ENCODE peak calls at places on chromosomes 4 and X, in nine cellular contexts. One of them, this sample, is unnamed.

GRCh38 chr4:182306792-182307507 is 63.7 kb downstream of the TENM3 start:
- DNase-seq in DND-41: no peak
- DNase-seq in tibial artery: no peak
- DNase-seq in lower lobe of right lung: no peak
- DNase-seq in esophagus squamous epithelium: no peak
- DNase-seq in mammary epithelial cell: peak; percentile 67
- DNase-seq in A549: no peak
- DNase-seq in colonic mucosa: no peak
- DNase-seq in stomach: no peak
- DNase-seq in this sample: no peak

GRCh38 chr4:170030121-170030520 is 3.9 kb upstream of the MFAP3L start:
- DNase-seq in DND-41: no peak
- DNase-seq in tibial artery: no peak
- DNase-seq in lower lobe of right lung: no peak
- DNase-seq in esophagus squamous epithelium: no peak
- DNase-seq in mammary epithelial cell: peak; percentile 42
- DNase-seq in A549: no peak
- DNase-seq in colonic mucosa: no peak
- DNase-seq in stomach: no peak
- DNase-seq in this sample: no peak

GRCh38 chrX:81120270-81120935 is 81.3 kb downstream of the HMGN5 start:
- DNase-seq in DND-41: no peak
- DNase-seq in tibial artery: no peak
- DNase-seq in lower lobe of right lung: no peak
- DNase-seq in esophagus squamous epithelium: no peak
- DNase-seq in mammary epithelial cell: no peak
- DNase-seq in A549: no peak
- DNase-seq in colonic mucosa: peak; percentile 20
- DNase-seq in stomach: no peak
- DNase-seq in this sample: no peak

GRCh38 chr4:35934370-35934981 is 309.8 kb downstream of the ARAP2 start:
- DNase-seq in DND-41: no peak
- DNase-seq in tibial artery: no peak
- DNase-seq in lower lobe of right lung: no peak
- DNase-seq in esophagus squamous epithelium: no peak
- DNase-seq in mammary epithelial cell: peak; percentile 4
- DNase-seq in A549: no peak
- DNase-seq in colonic mucosa: no peak
- DNase-seq in stomach: no peak
- DNase-seq in this sample: no peak

GRCh38 chr4:5395781-5396180 is 312.6 kb downstream of the EVC2 start:
- DNase-seq in DND-41: no peak
- DNase-seq in tibial artery: no peak
- DNase-seq in lower lobe of right lung: no peak
- DNase-seq in esophagus squamous epithelium: no peak
- DNase-seq in mammary epithelial cell: no peak
- DNase-seq in A549: no peak
- DNase-seq in colonic mucosa: no peak
- DNase-seq in stomach: no peak
- DNase-seq in this sample: no peak

GRCh38 chr4:174217273-174218126 is 66.0 kb downstream of the FBXO8 start:
- DNase-seq in DND-41: no peak
- DNase-seq in tibial artery: no peak
- DNase-seq in lower lobe of right lung: no peak
- DNase-seq in esophagus squamous epithelium: no peak
- DNase-seq in mammary epithelial cell: peak; percentile 17
- DNase-seq in A549: no peak
- DNase-seq in colonic mucosa: no peak
- DNase-seq in stomach: no peak
- DNase-seq in this sample: peak; percentile 21

GRCh38 chr4:189265515-189265914 is 675.2 kb upstream of the FRG1 start:
- DNase-seq in DND-41: no peak
- DNase-seq in tibial artery: no peak
- DNase-seq in lower lobe of right lung: no peak
- DNase-seq in esophagus squamous epithelium: no peak
- DNase-seq in mammary epithelial cell: no peak
- DNase-seq in A549: no peak
- DNase-seq in colonic mucosa: no peak
- DNase-seq in stomach: no peak
- DNase-seq in this sample: no peak

GRCh38 chrX:39755152-39756032 is 342.4 kb downstream of the BCOR start:
- DNase-seq in DND-41: no peak
- DNase-seq in tibial artery: peak; percentile 88
- DNase-seq in lower lobe of right lung: peak; percentile 63
- DNase-seq in esophagus squamous epithelium: no peak
- DNase-seq in mammary epithelial cell: peak; percentile 89
- DNase-seq in A549: peak; percentile 81
- DNase-seq in colonic mucosa: peak; percentile 83
- DNase-seq in stomach: peak; percentile 78
- DNase-seq in this sample: no peak

GRCh38 chr4:78057135-78057599 is at the start of gene FRAS1:
- DNase-seq in DND-41: peak; percentile 9
- DNase-seq in tibial artery: no peak
- DNase-seq in lower lobe of right lung: peak; percentile 45
- DNase-seq in esophagus squamous epithelium: no peak
- DNase-seq in mammary epithelial cell: peak; percentile 27
- DNase-seq in A549: peak; percentile 17
- DNase-seq in colonic mucosa: peak; percentile 47
- DNase-seq in stomach: no peak
- DNase-seq in this sample: peak; percentile 57

GRCh38 chrX:122046226-122046625 is 998.8 kb downstream of the GLUD2 start:
- DNase-seq in DND-41: no peak
- DNase-seq in tibial artery: no peak
- DNase-seq in lower lobe of right lung: no peak
- DNase-seq in esophagus squamous epithelium: no peak
- DNase-seq in mammary epithelial cell: peak; percentile 6
- DNase-seq in A549: no peak
- DNase-seq in colonic mucosa: no peak
- DNase-seq in stomach: no peak
- DNase-seq in this sample: no peak

GRCh38 chr4:83149885-83150562 is 35.5 kb upstream of the PLAC8 start:
- DNase-seq in DND-41: no peak
- DNase-seq in tibial artery: no peak
- DNase-seq in lower lobe of right lung: no peak
- DNase-seq in esophagus squamous epithelium: no peak
- DNase-seq in mammary epithelial cell: no peak
- DNase-seq in A549: no peak
- DNase-seq in colonic mucosa: no peak
- DNase-seq in stomach: no peak
- DNase-seq in this sample: no peak

GRCh38 chr4:25658777-25659176 is 3.1 kb downstream of the SLC34A2 start:
- DNase-seq in DND-41: no peak
- DNase-seq in tibial artery: no peak
- DNase-seq in lower lobe of right lung: no peak
- DNase-seq in esophagus squamous epithelium: no peak
- DNase-seq in mammary epithelial cell: no peak
- DNase-seq in A549: no peak
- DNase-seq in colonic mucosa: no peak
- DNase-seq in stomach: no peak
- DNase-seq in this sample: no peak
- H3K4me3 ChIP-seq in DND-41: no peak overlapping the region
- H3K4me3 ChIP-seq in tibial artery: no peak overlapping the region
- H3K4me3 ChIP-seq in lower lobe of right lung: peak overlapping the region; percentile 57
- H3K4me3 ChIP-seq in esophagus squamous epithelium: no peak overlapping the region
- H3K4me3 ChIP-seq in mammary epithelial cell: no peak overlapping the region
- H3K4me3 ChIP-seq in A549: no peak overlapping the region
- H3K4me3 ChIP-seq in colonic mucosa: no peak overlapping the region
- H3K4me3 ChIP-seq in stomach: no peak overlapping the region
- H3K4me3 ChIP-seq in this sample: no peak overlapping the region

DNA sequence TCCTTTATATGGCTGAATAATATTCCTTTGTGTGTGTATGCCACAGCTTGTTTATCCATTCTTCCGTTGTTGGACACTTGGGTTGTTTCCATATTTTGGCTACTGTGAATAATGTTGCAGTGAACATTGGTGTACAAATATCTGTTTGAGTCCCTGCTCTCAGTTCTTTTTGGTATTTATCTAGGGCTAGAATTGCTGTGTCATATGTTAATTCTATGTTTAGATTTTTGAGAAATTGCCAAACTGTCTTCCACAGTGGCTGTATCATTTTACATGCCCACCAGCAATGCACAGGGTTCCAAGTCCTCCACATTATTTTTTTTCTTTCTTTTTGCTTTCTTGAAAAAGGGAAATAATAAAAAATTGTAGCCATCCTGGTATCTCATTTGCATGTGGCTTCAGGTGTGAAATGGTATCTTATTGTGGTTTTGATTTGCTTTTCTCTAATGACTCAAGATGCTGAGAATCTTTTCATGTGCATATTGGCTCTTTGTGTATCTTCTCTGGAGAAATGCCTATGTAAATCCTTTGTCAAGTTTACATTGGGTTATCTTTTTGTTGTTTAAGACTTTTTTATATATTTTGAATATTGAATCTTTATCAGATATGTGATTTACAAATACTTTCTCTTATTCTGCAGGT is 129.7 kb downstream of the RAPGEF2 start:
- DNase-seq in DND-41: no peak
- DNase-seq in tibial artery: no peak
- DNase-seq in lower lobe of right lung: no peak
- DNase-seq in esophagus squamous epithelium: no peak
- DNase-seq in mammary epithelial cell: no peak
- DNase-seq in A549: no peak
- DNase-seq in colonic mucosa: no peak
- DNase-seq in stomach: no peak
- DNase-seq in this sample: no peak
- H3K27ac ChIP-seq in DND-41: no peak overlapping the region
- H3K27ac ChIP-seq in tibial artery: no peak overlapping the region
- H3K27ac ChIP-seq in lower lobe of right lung: no peak overlapping the region
- H3K27ac ChIP-seq in esophagus squamous epithelium: no peak overlapping the region
- H3K27ac ChIP-seq in mammary epithelial cell: no peak overlapping the region
- H3K27ac ChIP-seq in A549: no peak overlapping the region
- H3K27ac ChIP-seq in colonic mucosa: no peak overlapping the region
- H3K27ac ChIP-seq in stomach: no peak overlapping the region
- H3K27ac ChIP-seq in this sample: no peak overlapping the region

DNA sequence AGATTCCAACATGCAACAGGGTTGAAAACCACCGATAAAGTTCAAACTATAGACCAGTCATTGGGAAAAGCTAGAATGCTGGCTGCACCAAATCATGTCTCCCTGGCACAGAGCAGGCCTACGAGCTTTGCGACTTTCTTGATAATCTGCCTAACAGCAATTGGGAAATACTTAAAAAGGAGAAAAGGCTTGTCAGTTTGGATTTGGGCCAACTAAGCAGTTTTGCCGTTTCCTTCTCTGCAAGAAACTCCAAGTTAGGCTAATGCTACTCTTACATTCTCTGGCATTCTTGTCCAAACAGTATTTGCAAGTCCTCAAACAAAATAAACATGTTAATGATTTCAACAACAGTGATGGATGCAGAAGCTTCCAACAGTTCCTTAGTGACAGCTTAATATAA is 87.9 kb downstream of the PDK3 start:
- DNase-seq in DND-41: no peak
- DNase-seq in tibial artery: peak; percentile 22
- DNase-seq in lower lobe of right lung: no peak
- DNase-seq in esophagus squamous epithelium: no peak
- DNase-seq in mammary epithelial cell: no peak
- DNase-seq in A549: no peak
- DNase-seq in colonic mucosa: no peak
- DNase-seq in stomach: no peak
- DNase-seq in this sample: no peak
- H3K4me1 ChIP-seq in DND-41: no peaks in the 10 kb centered on the region
- H3K4me1 ChIP-seq in tibial artery: no peaks in the 10 kb centered on the region
- H3K4me1 ChIP-seq in lower lobe of right lung: no peaks in the 10 kb centered on the region
- H3K4me1 ChIP-seq in esophagus squamous epithelium: peaks cover 3% of the 10 kb centered on the region
- H3K4me1 ChIP-seq in mammary epithelial cell: no peaks in the 10 kb centered on the region
- H3K4me1 ChIP-seq in A549: no peaks in the 10 kb centered on the region
- H3K4me1 ChIP-seq in colonic mucosa: no peaks in the 10 kb centered on the region
- H3K4me1 ChIP-seq in stomach: no peaks in the 10 kb centered on the region
- H3K4me1 ChIP-seq in this sample: no peaks in the 10 kb centered on the region

GRCh38 chr4:16289872-16290554 is 63.7 kb upstream of the TAPT1 start:
- DNase-seq in DND-41: no peak
- DNase-seq in tibial artery: no peak
- DNase-seq in lower lobe of right lung: no peak
- DNase-seq in esophagus squamous epithelium: no peak
- DNase-seq in mammary epithelial cell: no peak
- DNase-seq in A549: peak; percentile 9
- DNase-seq in colonic mucosa: no peak
- DNase-seq in stomach: no peak
- DNase-seq in this sample: no peak
- H3K4me3 ChIP-seq in DND-41: no peak overlapping the region
- H3K4me3 ChIP-seq in tibial artery: no peak overlapping the region
- H3K4me3 ChIP-seq in lower lobe of right lung: no peak overlapping the region
- H3K4me3 ChIP-seq in esophagus squamous epithelium: no peak overlapping the region
- H3K4me3 ChIP-seq in mammary epithelial cell: no peak overlapping the region
- H3K4me3 ChIP-seq in A549: no peak overlapping the region
- H3K4me3 ChIP-seq in colonic mucosa: no peak overlapping the region
- H3K4me3 ChIP-seq in stomach: no peak overlapping the region
- H3K4me3 ChIP-seq in this sample: no peak overlapping the region

DNA sequence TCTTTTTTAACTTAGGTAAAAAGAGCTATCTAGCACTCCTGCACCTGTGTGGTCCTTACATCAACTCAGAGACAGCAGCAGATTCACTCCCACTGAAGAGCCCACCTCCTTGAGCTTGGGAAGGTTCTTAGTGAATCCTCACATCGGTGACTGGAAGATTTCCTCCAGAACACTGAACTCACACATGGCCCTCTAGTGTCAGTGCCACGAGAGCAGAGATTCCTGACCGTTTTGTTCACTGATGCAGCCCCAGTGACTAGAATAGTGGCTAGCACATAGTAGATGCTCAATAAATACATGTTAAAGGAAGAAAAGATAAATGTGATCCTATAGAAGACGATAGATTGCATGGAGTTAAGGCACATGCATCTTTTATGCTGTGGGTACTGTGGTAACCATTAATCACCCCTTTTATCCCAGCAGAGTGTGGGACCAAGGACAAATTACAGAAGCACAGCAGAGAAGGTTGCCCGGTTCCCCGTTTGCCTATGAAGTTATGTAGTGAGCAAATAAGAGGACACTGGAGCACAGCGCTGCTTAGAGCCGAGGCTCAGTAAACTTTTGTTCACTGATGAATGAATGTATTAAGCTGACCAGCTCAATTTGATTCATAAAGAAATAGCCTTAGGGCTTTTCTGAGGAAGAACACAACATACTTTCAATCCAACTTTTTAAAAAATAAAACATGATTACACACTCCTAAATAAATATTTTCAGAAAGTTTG is 8.7 kb downstream of the GASK1B start:
- DNase-seq in DND-41: no peak
- DNase-seq in tibial artery: no peak
- DNase-seq in lower lobe of right lung: no peak
- DNase-seq in esophagus squamous epithelium: no peak
- DNase-seq in mammary epithelial cell: peak; percentile 30
- DNase-seq in A549: no peak
- DNase-seq in colonic mucosa: no peak
- DNase-seq in stomach: no peak
- DNase-seq in this sample: no peak
- H3K27ac ChIP-seq in DND-41: no peak overlapping the region
- H3K27ac ChIP-seq in tibial artery: peak overlapping the region; percentile 87
- H3K27ac ChIP-seq in lower lobe of right lung: no peak overlapping the region
- H3K27ac ChIP-seq in esophagus squamous epithelium: peak overlapping the region; percentile 12
- H3K27ac ChIP-seq in mammary epithelial cell: peak overlapping the region; percentile 50
- H3K27ac ChIP-seq in A549: peak overlapping the region; percentile 35
- H3K27ac ChIP-seq in colonic mucosa: no peak overlapping the region
- H3K27ac ChIP-seq in stomach: peak overlapping the region; percentile 35
- H3K27ac ChIP-seq in this sample: no peak overlapping the region

GRCh38 chr4:108035691-108036090 is 46.0 kb downstream of the HADH start:
- DNase-seq in DND-41: peak; percentile 44
- DNase-seq in tibial artery: no peak
- DNase-seq in lower lobe of right lung: no peak
- DNase-seq in esophagus squamous epithelium: no peak
- DNase-seq in mammary epithelial cell: no peak
- DNase-seq in A549: no peak
- DNase-seq in colonic mucosa: no peak
- DNase-seq in stomach: no peak
- DNase-seq in this sample: no peak
- H3K4me1 ChIP-seq in DND-41: peaks cover 21% of the 10 kb centered on the region
- H3K4me1 ChIP-seq in tibial artery: no peaks in the 10 kb centered on the region
- H3K4me1 ChIP-seq in lower lobe of right lung: no peaks in the 10 kb centered on the region
- H3K4me1 ChIP-seq in esophagus squamous epithelium: no peaks in the 10 kb centered on the region
- H3K4me1 ChIP-seq in mammary epithelial cell: no peaks in the 10 kb centered on the region
- H3K4me1 ChIP-seq in A549: no peaks in the 10 kb centered on the region
- H3K4me1 ChIP-seq in colonic mucosa: no peaks in the 10 kb centered on the region
- H3K4me1 ChIP-seq in stomach: no peaks in the 10 kb centered on the region
- H3K4me1 ChIP-seq in this sample: no peaks in the 10 kb centered on the region

This sample was measured in right lobe of liver.